ENCODE peak calls at places on chromosome X, in four cellular contexts. Z, P, J and Q are unnamed samples.

GRCh38 chrX:32896132-32896531 is 315.2 kb downstream of the DMD start:
- DNase-seq in Z (no peak), P (no peak), J (no peak), Q (no peak)

GRCh38 chrX:151239748-151240147 is 63.4 kb downstream of the GPR50 start:
- DNase-seq in Z (no peak), P (no peak), J (no peak), Q (no peak)

GRCh38 chrX:56726609-56727008 is 2.4 kb upstream of the NBDY start:
- DNase-seq in Z (no peak), P (peak), J (peak), Q (peak)

GRCh38 chrX:47643926-47644325 is 6.4 kb downstream of the ELK1 start:
- DNase-seq in Z (no peak), P (no peak), J (no peak), Q (no peak)

GRCh38 chrX:110944323-110944761 is 148.7 kb upstream of the CHRDL1 start:
- DNase-seq in Z (no peak), P (no peak), J (no peak), Q (no peak)

GRCh38 chrX:112043997-112044396 is 38.6 kb downstream of the TRPC5 start:
- DNase-seq in Z (no peak), P (no peak), J (peak), Q (no peak)

GRCh38 chrX:105882581-105883275 is 60.4 kb downstream of the NRK start:
- DNase-seq in Z (no peak), P (no peak), J (no peak), Q (no peak)

GRCh38 chrX:68723491-68724155 is 76.2 kb downstream of the STARD8 start:
- DNase-seq in Z (no peak), P (no peak), J (no peak), Q (no peak)

GRCh38 chrX:108732630-108733321 is 3.6 kb downstream of the IRS4 start:
- DNase-seq in Z (peak), P (no peak), J (no peak), Q (no peak)

GRCh38 chrX:130024127-130024526 is 41.7 kb downstream of the BCORL1 start:
- DNase-seq in Z (no peak), P (no peak), J (peak), Q (peak)

GRCh38 chrX:13506574-13506973 is 62.8 kb upstream of the EGFL6 start:
- DNase-seq in Z (peak), P (no peak), J (peak), Q (peak)

GRCh38 chrX:124274438-124275166 is 57.9 kb upstream of the TEX13D start:
- DNase-seq in Z (peak), P (no peak), J (no peak), Q (no peak)

GRCh38 chrX:109362101-109362500 is 119.8 kb downstream of the GUCY2F start:
- DNase-seq in Z (no peak), P (no peak), J (no peak), Q (no peak)

GRCh38 chrX:129984196-129984962 is 1.9 kb downstream of the BCORL1 start:
- DNase-seq in Z (peak), P (no peak), J (no peak), Q (peak)

GRCh38 chrX:47662144-47662657 is 3.2 kb upstream of the UXT start:
- DNase-seq in Z (no peak), P (no peak), J (no peak), Q (no peak)

GRCh38 chrX:44096666-44097065 is 123.5 kb upstream of the NDP start:
- DNase-seq in Z (no peak), P (no peak), J (no peak), Q (no peak)

GRCh38 chrX:14440109-14440508 is 89.2 kb upstream of the GLRA2 start:
- DNase-seq in Z (no peak), P (no peak), J (no peak), Q (no peak)

GRCh38 chrX:151384807-151385206 is 12.2 kb upstream of the VMA21 start:
- DNase-seq in Z (no peak), P (peak), J (no peak), Q (no peak)

GRCh38 chrX:132819885-132820284 is 138.5 kb downstream of the HS6ST2 start:
- DNase-seq in Z (no peak), P (no peak), J (no peak), Q (no peak)

GRCh38 chrX:88526385-88526784 is 220.6 kb upstream of the CPXCR1 start:
- DNase-seq in Z (no peak), P (no peak), J (no peak), Q (no peak)

GRCh38 chrX:105662248-105662647 is 160.1 kb upstream of the NRK start:
- DNase-seq in Z (no peak), P (no peak), J (no peak), Q (no peak)

GRCh38 chrX:22300130-22300529 is 27.4 kb downstream of the CBLL2 start:
- DNase-seq in Z (no peak), P (no peak), J (no peak), Q (no peak)

GRCh38 chrX:129842510-129843208 is 1.0 kb downstream of the ZDHHC9 start:
- DNase-seq in Z (no peak), P (no peak), J (no peak), Q (no peak)

GRCh38 chrX:31217111-31217510 is 145.3 kb upstream of the FTHL17 start:
- DNase-seq in Z (no peak), P (no peak), J (no peak), Q (no peak)

GRCh38 chrX:72027024-72027913 is 104.4 kb downstream of the RTL5 start:
- DNase-seq in Z (no peak), P (no peak), J (no peak), Q (no peak)

GRCh38 chrX:13851996-13852695 is 35.3 kb upstream of the GPM6B start:
- DNase-seq in Z (no peak), P (no peak), J (no peak), Q (no peak)

GRCh38 chrX:19578956-19579355 is 63.6 kb upstream of the MAP3K15 start:
- DNase-seq in Z (no peak), P (no peak), J (no peak), Q (no peak)

GRCh38 chrX:31061091-31061490 is 10.8 kb downstream of the FTHL17 start:
- DNase-seq in Z (no peak), P (no peak), J (no peak), Q (no peak)

GRCh38 chrX:13248867-13249521 is 70.9 kb downstream of the ATXN3L start:
- DNase-seq in Z (no peak), P (no peak), J (no peak), Q (no peak)